ENCODE peak calls at places on chromosomes 13 and 19, in five cellular contexts. D, G, W, A and P are unnamed samples.

GRCh38 chr13:59774511-59774911 is 389.2 kb downstream of the DIAPH3 start:
- DNase-seq in G (peak), D (peak), W (no peak), A (no peak), P (no peak)

GRCh38 chr19:50580240-50580639 is 12.0 kb upstream of the LRRC4B start:
- DNase-seq in D (no peak), W (no peak), G (no peak), A (no peak), P (no peak)

GRCh38 chr13:105817011-105817410 is 718.5 kb downstream of the EFNB2 start:
- DNase-seq in A (no peak), D (no peak), W (no peak), G (no peak), P (no peak)

GRCh38 chr13:112134150-112135075 is 67.5 kb downstream of the SOX1 start:
- DNase-seq in G (no peak), A (no peak), W (peak), D (no peak), P (no peak)

GRCh38 chr13:52012512-52012836 is 276 bp downstream of the ALG11 start:
- DNase-seq in D (no peak), G (no peak), A (no peak), W (no peak), P (no peak)

GRCh38 chr19:5914358-5914774 is 312 bp downstream of the CAPS start:
- DNase-seq in D (peak), W (no peak), G (no peak), A (no peak), P (no peak)

GRCh38 chr19:5585461-5586299 is 17.9 kb upstream of the TINCR start:
- DNase-seq in D (peak), G (no peak), W (no peak), A (no peak), P (peak)

GRCh38 chr19:29366757-29367156 is 153.8 kb upstream of the UQCRFS1 start:
- DNase-seq in G (no peak), W (no peak), A (no peak), D (no peak), P (no peak)

GRCh38 chr19:49020931-49021895 is 2.9 kb downstream of the CGB3 start:
- DNase-seq in A (no peak), G (no peak), D (peak), W (no peak), P (peak)

GRCh38 chr13:109647699-109648098 is 138.7 kb downstream of the IRS2 start:
- DNase-seq in W (no peak), D (no peak), A (no peak), G (no peak), P (no peak)

DNA sequence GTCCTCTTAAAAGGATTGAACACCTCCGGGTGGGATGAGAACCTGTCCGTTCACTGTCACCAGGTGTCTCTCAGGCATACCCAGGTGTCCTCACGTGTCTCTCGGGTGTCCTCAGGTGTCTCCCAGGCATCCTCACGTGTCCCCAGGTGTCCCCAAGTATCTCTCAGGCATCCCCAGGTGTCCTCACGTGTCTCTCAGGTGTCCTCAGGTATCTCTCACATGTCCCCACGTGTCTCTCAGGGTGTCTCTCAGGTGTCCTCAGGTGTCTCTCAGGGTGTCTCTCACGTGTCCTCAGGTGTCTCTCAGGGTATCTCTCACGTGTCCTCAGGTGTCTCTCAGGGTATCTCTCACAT is 33.8 kb downstream of the ATP4B start:
- DNase-seq in W (no peak), D (peak), A (no peak), G (no peak), P (no peak)
- TF ChIP-seq CTCF in W (no peak), D (no peak), A (no peak), G (no peak), P (no peak)

DNA sequence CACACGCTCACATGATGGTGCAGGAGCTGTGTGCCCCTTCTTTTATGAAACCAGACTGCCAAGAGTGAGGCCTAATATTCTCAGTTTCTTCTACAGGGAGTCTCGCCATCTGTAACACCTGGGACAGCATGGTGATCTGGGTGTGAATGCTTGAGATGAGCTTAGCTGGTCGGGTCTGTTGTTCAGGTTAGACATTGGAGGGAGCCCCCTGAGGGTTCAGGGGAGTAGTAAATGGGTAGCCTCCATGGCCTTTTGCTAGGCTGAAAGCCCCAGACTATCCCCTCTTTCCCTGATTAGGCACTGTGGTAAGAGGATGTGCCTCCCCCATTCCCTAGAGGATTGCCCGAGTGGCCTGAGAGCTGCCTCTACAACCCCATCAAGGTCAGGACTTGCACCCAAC is 1916.1 kb downstream of the PCDH9 start:
- DNase-seq in A (no peak), D (no peak), W (no peak), G (no peak), P (no peak)
- TF ChIP-seq CTCF in A (no peak), D (no peak), W (no peak), G (no peak), P (no peak)

DNA sequence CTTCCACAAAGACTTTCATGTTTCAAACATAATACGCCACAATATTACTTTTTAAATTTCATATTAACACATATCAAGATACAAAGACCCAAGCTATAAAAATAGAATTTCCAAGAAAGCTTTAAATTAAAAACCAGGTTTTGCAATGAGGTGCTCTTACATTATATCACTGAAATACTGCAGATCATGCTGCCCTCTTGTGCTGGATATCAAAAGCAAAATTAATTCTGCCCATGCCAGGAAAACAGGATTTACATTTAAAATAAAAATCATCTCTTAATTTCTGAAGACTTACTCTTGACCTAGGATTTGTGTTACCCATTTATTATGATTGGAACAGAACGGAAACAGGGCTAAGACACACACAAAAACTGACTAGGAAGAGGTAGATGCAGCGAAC is 145.0 kb downstream of the ABCC4 start:
- DNase-seq in G (no peak), W (no peak), A (no peak), D (no peak), P (no peak)
- TF ChIP-seq CTCF in G (peak), W (no peak), A (no peak), D (peak), P (no peak)

GRCh38 chr13:34340534-34340933 is 522.6 kb downstream of the RFC3 start:
- DNase-seq in A (no peak), D (no peak), W (no peak), G (no peak), P (no peak)

GRCh38 chr13:34343413-34343812 is 525.5 kb downstream of the RFC3 start:
- DNase-seq in G (no peak), D (no peak), A (no peak), W (no peak), P (no peak)

GRCh38 chr13:34335662-34336007 is 517.7 kb downstream of the RFC3 start:
- DNase-seq in W (no peak), A (no peak), D (no peak), G (no peak), P (no peak)

GRCh38 chr13:34334984-34335661 is 517.2 kb downstream of the RFC3 start:
- DNase-seq in D (no peak), G (no peak), A (no peak), W (no peak), P (no peak)

GRCh38 chr13:34338102-34338501 is 520.2 kb downstream of the RFC3 start:
- DNase-seq in A (no peak), W (no peak), G (no peak), D (no peak), P (no peak)
- TF ChIP-seq CTCF in A (no peak), W (no peak), G (no peak), D (no peak), P (no peak)

GRCh38 chr19:1754651-1755466 is 1.6 kb downstream of the ONECUT3 start:
- DNase-seq in W (no peak), G (no peak), A (no peak), D (no peak), P (no peak)
- TF ChIP-seq CTCF in W (no peak), G (no peak), A (no peak), D (no peak), P (no peak)

GRCh38 chr13:20193924-20194631 is 1.3 kb upstream of the GJB2 start:
- DNase-seq in G (no peak), W (no peak), D (no peak), A (no peak), P (peak)
- TF ChIP-seq CTCF in G (no peak), W (no peak), D (no peak), A (no peak), P (no peak)

GRCh38 chr19:40567040-40567749 is 9.5 kb upstream of the SHKBP1 start:
- DNase-seq in G (no peak), W (no peak), A (no peak), D (peak), P (no peak)

GRCh38 chr19:40571831-40572495 is 4.7 kb upstream of the SHKBP1 start:
- DNase-seq in G (no peak), W (no peak), A (no peak), D (peak), P (no peak)

GRCh38 chr19:40567750-40568494 is 8.8 kb upstream of the SHKBP1 start:
- DNase-seq in W (no peak), A (no peak), G (no peak), D (peak), P (no peak)

GRCh38 chr19:40571005-40571318 is 5.7 kb upstream of the SHKBP1 start:
- DNase-seq in W (no peak), D (no peak), A (no peak), G (no peak), P (no peak)

GRCh38 chr19:40570313-40571004 is 6.2 kb upstream of the SHKBP1 start:
- DNase-seq in A (peak), D (peak), G (peak), W (peak), P (peak)
- TF ChIP-seq CTCF in A (no peak), D (peak), G (no peak), W (peak), P (peak)

GRCh38 chr13:42110410-42111155 is 62.1 kb downstream of the DGKH start:
- DNase-seq in A (no peak), W (no peak), D (peak), G (peak), P (peak)
- TF ChIP-seq CTCF in A (peak), W (peak), D (peak), G (peak), P (peak)